ENCODE peak calls at places on chromosomes 12 and 14, in seven cellular contexts. O is iPS DF 19.7, L is LoVo, Y is fibroblast of lung, B is ELF-1, H is mesothelial cell of epicardium, Q is GM04503. W is an unnamed sample.

GRCh38 chr14:105889666-105890473 is 363.5 kb downstream of the TMEM121 start:
- DNase-seq in O (no peak), L (no peak), Y (no peak), H (no peak), B (no peak), Q (no peak), W (no peak)

GRCh38 chr12:128959931-128960330 is 106.7 kb downstream of the GLT1D1 start:
- DNase-seq in L (no peak), H (no peak), O (no peak), B (no peak), Y (no peak), Q (no peak), W (no peak)

GRCh38 chr12:53560912-53561589 is 53.8 kb upstream of the NPFF start:
- DNase-seq in Q (no peak), O (no peak), Y (no peak), H (no peak), L (no peak), B (no peak), W (no peak)

GRCh38 chr14:80776186-80776585 is 165.4 kb downstream of the CEP128 start:
- DNase-seq in L (no peak), O (no peak), H (no peak), Q (no peak), B (no peak), Y (no peak), W (no peak)

GRCh38 chr14:62736004-62736403 is 309.3 kb downstream of the KCNH5 start:
- DNase-seq in Y (no peak), Q (no peak), L (no peak), B (no peak), O (no peak), H (no peak), W (no peak)

GRCh38 chr14:83975435-83976222 is 1554.3 kb upstream of the FLRT2 start:
- DNase-seq in Y (peak), H (no peak), Q (no peak), L (no peak), B (peak), O (no peak), W (no peak)

GRCh38 chr14:69716483-69717187 is 50.3 kb upstream of the SRSF5 start:
- DNase-seq in H (no peak), Y (peak), Q (peak), B (no peak), O (no peak), L (peak), W (peak)

GRCh38 chr14:95349241-95349640 is 29.5 kb upstream of the CLMN start:
- DNase-seq in O (no peak), Y (no peak), B (no peak), L (no peak), H (no peak), Q (no peak), W (no peak)

GRCh38 chr12:29148065-29148957 is 767 bp upstream of the FAR2 start:
- DNase-seq in H (no peak), Y (peak), L (peak), B (no peak), Q (no peak), O (no peak), W (peak)

GRCh38 chr14:68681256-68681655 is 111.6 kb downstream of the ZFP36L1 start:
- DNase-seq in L (no peak), H (no peak), Y (no peak), Q (no peak), B (no peak), O (no peak), W (no peak)

GRCh38 chr12:30796508-30796780 is 41.7 kb upstream of the CAPRIN2 start:
- DNase-seq in L (peak), B (peak), Y (peak), O (no peak), H (peak), Q (no peak), W (peak)

GRCh38 chr14:33916663-33917565 is 34.0 kb downstream of the EGLN3 start:
- DNase-seq in B (no peak), H (no peak), Q (no peak), Y (no peak), O (no peak), L (peak), W (peak)

GRCh38 chr12:43241971-43242370 is 310.0 kb downstream of the ADAMTS20 start:
- DNase-seq in L (no peak), O (no peak), B (no peak), Y (peak), H (no peak), Q (no peak), W (no peak)

GRCh38 chr12:51540996-51541395 is 50.0 kb upstream of the SCN8A start:
- DNase-seq in H (no peak), L (no peak), Y (no peak), O (no peak), Q (no peak), B (no peak), W (no peak)

GRCh38 chr12:131604146-131604844 is 106.6 kb upstream of the SFSWAP start:
- DNase-seq in B (no peak), O (no peak), Y (no peak), H (no peak), L (no peak), Q (no peak), W (no peak)

GRCh38 chr12:34304546-34304945 is 282.2 kb downstream of the ALG10 start:
- DNase-seq in B (no peak), H (no peak), O (no peak), L (no peak), Y (no peak), Q (no peak), W (no peak)

GRCh38 chr12:25992026-25992782 is 33.7 kb downstream of the RASSF8 start:
- DNase-seq in L (no peak), Y (no peak), Q (no peak), H (no peak), B (no peak), O (no peak), W (no peak)

GRCh38 chr12:53709671-53710070 is 17.6 kb downstream of the CALCOCO1 start:
- DNase-seq in B (no peak), Y (no peak), O (no peak), L (no peak), H (no peak), Q (no peak), W (no peak)

GRCh38 chr12:114920828-114921579 is 237.0 kb upstream of the TBX3 start:
- DNase-seq in B (no peak), H (no peak), L (no peak), Y (peak), Q (peak), O (no peak), W (no peak)

GRCh38 chr12:29455087-29455486 is 42.4 kb downstream of the OVCH1 start:
- DNase-seq in B (no peak), Y (no peak), O (no peak), Q (no peak), H (no peak), L (no peak), W (no peak)